ENCODE peak calls at places on chromosomes 7 and 10, in seven cellular contexts. K, O, N, E, B, I and Y are unnamed samples.

GRCh38 chr7:46738165-46738564 is 817.1 kb upstream of the IGFBP3 start:
- DNase-seq in N (no peak), E (no peak), B (no peak), K (no peak), O (no peak), I (no peak), Y (no peak)

GRCh38 chr7:134943785-134944400 is 42.4 kb upstream of the AGBL3 start:
- DNase-seq in O (peak), I (no peak), E (no peak), N (no peak), K (no peak), B (no peak), Y (no peak)

GRCh38 chr7:158013085-158013668 is 574.4 kb downstream of the PTPRN2 start:
- DNase-seq in B (no peak), O (no peak), N (no peak), K (no peak), E (no peak), I (no peak), Y (no peak)

GRCh38 chr7:41472427-41473125 is 230.3 kb downstream of the INHBA start:
- DNase-seq in O (no peak), N (no peak), K (no peak), I (no peak), B (no peak), E (no peak), Y (no peak)

GRCh38 chr7:12653127-12653917 is 34.1 kb upstream of the ARL4A start:
- DNase-seq in I (no peak), E (no peak), O (no peak), K (no peak), N (no peak), B (no peak), Y (no peak)

GRCh38 chr10:5293691-5294550 is 70.8 kb upstream of the UCN3 start:
- DNase-seq in E (no peak), K (no peak), B (no peak), O (peak), I (peak), N (peak), Y (no peak)

GRCh38 chr10:110651044-110651958 is 7.2 kb downstream of the RBM20 start:
- DNase-seq in B (no peak), I (no peak), N (no peak), K (no peak), O (no peak), E (no peak), Y (no peak)

GRCh38 chr10:60846173-60846572 is 67.9 kb downstream of the CDK1 start:
- DNase-seq in O (peak), I (no peak), B (no peak), K (no peak), E (no peak), N (peak), Y (no peak)

GRCh38 chr10:60728056-60728455 is 50.2 kb upstream of the CDK1 start:
- DNase-seq in N (no peak), I (no peak), E (no peak), K (no peak), O (no peak), B (no peak), Y (no peak)

GRCh38 chr7:26958834-26959233 is 94.4 kb upstream of the SKAP2 start:
- DNase-seq in K (no peak), I (no peak), N (no peak), B (peak), O (peak), E (no peak), Y (no peak)

GRCh38 chr7:29424984-29425309 is 138.7 kb upstream of the PRR15 start:
- DNase-seq in I (no peak), B (peak), E (no peak), K (no peak), O (no peak), N (no peak), Y (no peak)

GRCh38 chr7:43701929-43702328 is 27.4 kb downstream of the COA1 start:
- DNase-seq in K (no peak), O (no peak), N (no peak), E (no peak), I (no peak), B (no peak), Y (no peak)

GRCh38 chr10:29811751-29812427 is 177.1 kb upstream of the SVIL start:
- DNase-seq in E (no peak), O (peak), B (peak), N (no peak), K (no peak), I (peak), Y (no peak)

GRCh38 chr10:6382081-6382480 is 179.3 kb downstream of the PFKFB3 start:
- DNase-seq in N (no peak), K (no peak), B (no peak), O (no peak), E (no peak), I (peak), Y (no peak)

GRCh38 chr7:128458956-128459355 is 3.3 kb downstream of the HILPDA start:
- DNase-seq in K (no peak), O (no peak), I (no peak), E (no peak), B (no peak), N (no peak), Y (no peak)

GRCh38 chr7:130356760-130357611 is 12.4 kb downstream of the CPA5 start:
- DNase-seq in B (peak), K (no peak), E (peak), N (no peak), O (peak), I (peak), Y (no peak)

GRCh38 chr7:99971242-99971641 is 4.6 kb downstream of the AZGP1 start:
- DNase-seq in E (no peak), I (no peak), B (no peak), O (no peak), N (no peak), K (no peak), Y (no peak)

GRCh38 chr7:99974681-99975080 is 1.1 kb downstream of the AZGP1 start:
- DNase-seq in N (no peak), I (no peak), B (no peak), K (no peak), O (no peak), E (no peak), Y (no peak)

GRCh38 chr7:99975782-99976521 is at the start of gene AZGP1:
- DNase-seq in O (no peak), K (no peak), E (peak), B (no peak), I (peak), N (no peak), Y (no peak)

DNA sequence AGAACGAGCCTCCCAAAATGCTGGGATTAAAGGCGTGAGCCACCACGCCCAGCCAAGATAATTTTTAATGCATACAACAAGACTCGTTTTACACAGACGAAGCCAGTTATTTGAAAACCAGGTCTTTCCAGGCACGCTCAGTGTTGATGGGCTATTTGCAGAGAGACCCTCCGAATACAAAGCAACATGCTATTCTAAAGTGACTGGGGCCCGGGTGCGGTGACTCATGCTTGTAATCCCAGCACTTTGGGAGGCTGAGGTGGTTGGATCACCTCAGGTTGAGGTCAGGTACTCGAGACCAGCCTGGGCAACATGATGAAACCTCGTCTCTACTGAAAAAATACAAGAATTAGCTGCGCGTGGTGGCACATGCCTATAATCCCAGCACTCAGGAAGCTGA is 795 bp upstream of the AZGP1 start:
- DNase-seq in I (no peak), K (no peak), B (no peak), O (no peak), E (no peak), N (no peak), Y (no peak)
- H3K27ac ChIP-seq in I (no peak), K (no peak), B (no peak), O (no peak), E (peak), N (no peak), Y (peak)

DNA sequence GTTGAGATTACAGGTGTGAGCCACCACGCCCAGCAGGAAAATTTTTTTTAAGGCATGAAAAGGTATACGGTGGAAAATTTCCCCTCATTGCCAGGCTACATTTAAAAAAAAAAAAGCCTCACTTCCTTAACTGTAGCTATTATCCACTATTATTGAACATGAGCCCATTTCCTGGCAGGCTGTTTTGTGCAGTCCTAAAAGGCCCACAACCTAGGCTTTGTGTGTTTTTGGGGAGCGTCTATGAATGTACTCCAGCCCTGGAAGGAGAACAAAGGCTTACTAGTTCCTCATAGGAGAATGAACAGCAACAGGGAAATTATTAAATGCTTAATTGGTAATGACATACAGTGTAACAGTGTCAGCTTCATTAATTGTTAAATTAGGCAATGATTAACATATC is 111.0 kb downstream of the ABLIM1 start:
- DNase-seq in K (no peak), O (no peak), B (no peak), I (no peak), N (no peak), E (no peak), Y (no peak)
- H3K27ac ChIP-seq in K (no peak), O (no peak), B (no peak), I (no peak), N (no peak), E (peak), Y (no peak)

DNA sequence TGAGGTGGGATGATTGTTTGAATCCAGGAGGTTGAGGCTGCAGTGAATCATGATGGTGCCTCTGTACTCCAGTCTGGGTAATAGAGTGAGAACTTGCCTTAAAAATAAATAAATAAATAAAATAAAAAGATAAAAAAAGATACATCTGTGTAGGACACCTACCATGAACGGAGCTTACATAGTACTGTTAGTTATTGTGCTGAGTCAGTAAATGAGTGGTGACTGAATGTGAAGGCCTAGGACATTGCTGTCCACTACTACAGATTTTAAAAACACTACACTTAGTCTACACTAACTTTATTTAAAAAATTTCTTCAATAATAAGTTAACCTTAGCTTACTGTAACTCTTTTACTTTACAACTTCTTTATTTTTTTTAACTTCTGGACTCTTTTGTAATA is 106.7 kb upstream of the ETV1 start:
- DNase-seq in O (no peak), E (no peak), B (no peak), I (no peak), N (no peak), K (no peak), Y (no peak)
- H3K27ac ChIP-seq in O (no peak), E (no peak), B (no peak), I (no peak), N (no peak), K (no peak), Y (no peak)

GRCh38 chr7:36972140-36972518 is 247.8 kb upstream of the AOAH start:
- DNase-seq in I (no peak), N (no peak), K (no peak), O (no peak), B (no peak), E (no peak), Y (no peak)
- H3K27ac ChIP-seq in I (no peak), N (no peak), K (no peak), O (no peak), B (no peak), E (no peak), Y (no peak)

DNA sequence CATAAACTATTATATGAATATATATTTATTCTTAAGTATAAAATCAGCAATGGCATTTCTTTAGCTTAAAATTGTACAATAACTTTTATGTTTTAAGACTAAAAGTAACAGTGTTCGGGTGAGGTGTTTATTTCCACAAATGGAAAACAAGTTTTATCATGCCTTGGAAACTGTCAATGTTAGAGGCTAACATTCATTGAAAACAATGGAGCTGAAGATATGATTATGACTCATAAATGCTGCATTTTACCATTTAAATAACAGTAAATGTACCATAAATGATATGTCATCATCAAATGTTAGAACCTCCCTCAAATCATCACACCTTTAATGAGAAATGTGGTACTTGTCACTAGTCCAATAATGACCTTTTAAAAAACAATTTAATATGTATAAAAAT is 897.3 kb downstream of the PCDH15 start:
- DNase-seq in E (no peak), O (no peak), I (no peak), K (no peak), B (no peak), N (no peak), Y (no peak)
- H3K27ac ChIP-seq in E (no peak), O (no peak), I (no peak), K (no peak), B (no peak), N (no peak), Y (no peak)

GRCh38 chr7:92797284-92797683 is 39.1 kb downstream of the CDK6 start:
- DNase-seq in E (no peak), N (no peak), B (no peak), K (no peak), I (no peak), O (no peak), Y (no peak)
- H3K27ac ChIP-seq in E (peak), N (no peak), B (no peak), K (no peak), I (no peak), O (no peak), Y (no peak)

GRCh38 chr10:69554611-69555010 is 18.6 kb downstream of the NEUROG3 start:
- DNase-seq in O (no peak), B (peak), E (no peak), N (no peak), K (no peak), I (no peak), Y (no peak)

GRCh38 chr10:69553328-69553727 is 19.9 kb downstream of the NEUROG3 start:
- DNase-seq in K (no peak), N (no peak), B (peak), E (no peak), O (no peak), I (no peak), Y (no peak)

GRCh38 chr10:69549959-69550358 is 23.3 kb downstream of the NEUROG3 start:
- DNase-seq in I (no peak), O (no peak), B (no peak), E (no peak), K (no peak), N (no peak), Y (no peak)

GRCh38 chr10:69552268-69552667 is 21.0 kb downstream of the NEUROG3 start:
- DNase-seq in I (peak), B (no peak), N (no peak), E (no peak), O (no peak), K (no peak), Y (no peak)
- H3K27ac ChIP-seq in I (no peak), B (no peak), N (no peak), E (no peak), O (no peak), K (no peak), Y (no peak)

GRCh38 chr10:124522903-124523260 is 61.3 kb downstream of the LHPP start:
- DNase-seq in B (no peak), K (no peak), O (peak), N (no peak), E (no peak), I (peak), Y (no peak)
- H3K27ac ChIP-seq in B (no peak), K (no peak), O (no peak), N (peak), E (no peak), I (no peak), Y (peak)

GRCh38 chr7:73725703-73726466 is 6.4 kb upstream of the STX1A start:
- DNase-seq in I (peak), N (peak), O (peak), E (peak), B (peak), K (peak), Y (peak)

GRCh38 chr7:73721237-73721848 is 1.9 kb upstream of the STX1A start:
- DNase-seq in E (peak), O (peak), B (no peak), N (no peak), I (peak), K (no peak), Y (peak)

GRCh38 chr7:73719806-73720169 is 319 bp upstream of the STX1A start:
- DNase-seq in I (peak), K (no peak), B (no peak), N (no peak), E (no peak), O (no peak), Y (no peak)

GRCh38 chr7:73723813-73724212 is 4.3 kb upstream of the STX1A start:
- DNase-seq in O (no peak), B (no peak), K (no peak), I (no peak), N (no peak), E (no peak), Y (no peak)

GRCh38 chr7:73722785-73723184 is 3.3 kb upstream of the STX1A start:
- DNase-seq in K (no peak), B (no peak), E (no peak), I (no peak), O (no peak), N (no peak), Y (no peak)
- H3K27ac ChIP-seq in K (no peak), B (no peak), E (no peak), I (no peak), O (peak), N (no peak), Y (no peak)

DNA sequence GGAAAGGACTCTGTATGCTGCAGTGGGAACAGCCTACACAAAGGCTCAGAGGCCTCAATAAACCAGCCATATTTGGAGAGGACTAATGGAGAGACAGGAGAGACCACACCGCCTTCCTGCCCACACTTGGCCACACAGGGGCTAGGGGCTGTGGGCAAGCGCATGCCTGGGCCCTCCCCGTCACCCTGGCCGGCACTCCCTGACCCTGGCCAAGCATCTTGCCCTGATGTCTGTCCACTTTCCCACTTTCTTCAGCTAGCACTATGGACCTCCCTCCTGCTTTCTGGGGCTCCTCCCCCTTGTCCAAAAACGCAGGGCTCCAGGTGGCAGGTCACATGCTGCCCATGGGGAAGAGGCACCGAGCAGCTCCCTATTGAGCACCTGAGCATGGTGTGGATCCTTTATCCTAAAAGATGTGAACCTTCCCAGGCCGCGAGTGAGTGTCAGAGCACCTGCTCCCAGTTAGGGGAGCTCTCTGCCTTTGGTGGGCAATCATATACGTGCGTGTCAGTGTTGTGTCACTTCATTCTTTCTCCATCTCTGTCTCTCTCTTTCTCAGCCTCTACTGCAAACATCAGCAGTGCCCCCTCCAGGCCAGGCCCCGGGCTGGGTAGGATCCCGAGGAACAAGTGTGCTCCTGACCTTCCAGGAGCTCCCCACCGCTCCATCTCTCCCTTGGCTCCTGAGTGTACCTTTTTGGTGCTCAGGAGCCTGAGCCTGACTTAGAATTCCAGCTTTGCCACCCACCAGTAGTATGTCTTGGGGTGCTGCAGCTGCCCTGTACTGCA is 74.0 kb downstream of the ZMIZ1 start:
- DNase-seq in K (no peak), N (no peak), B (no peak), I (no peak), E (no peak), O (no peak), Y (no peak)
- H3K27ac ChIP-seq in K (no peak), N (no peak), B (no peak), I (no peak), E (peak), O (no peak), Y (peak)